ENCODE peak calls at places on chromosomes 6 and 20, in four cellular contexts. X is IMR-90, E is K562, Z is endothelial cell of umbilical vein. M is an unnamed sample.

GRCh38 chr20:44614525-44614924 is 32.1 kb downstream of the PKIG start:
- DNase-seq in E (no peak), Z (no peak), X (no peak), M (no peak)

GRCh38 chr6:139256087-139256486 is 35.7 kb downstream of the TXLNB start:
- DNase-seq in X (peak; percentile 83), E (no peak), Z (no peak), M (no peak)

GRCh38 chr20:43844778-43845614 is 69.7 kb upstream of the TOX2 start:
- DNase-seq in Z (peak; percentile 82), X (peak; percentile 95), E (no peak), M (no peak)

GRCh38 chr6:26555505-26556262 is 17.5 kb downstream of the HMGN4 start:
- DNase-seq in Z (no peak), X (peak; percentile 35), E (no peak), M (no peak)

GRCh38 chr20:21028436-21028835 is 77.7 kb downstream of the LINC00237 start:
- DNase-seq in Z (no peak), E (no peak), X (no peak), M (no peak)

GRCh38 chr20:49936153-49937022 is at the start of gene RNF114:
- DNase-seq in X (peak; percentile 86), E (peak; percentile 99), Z (peak; percentile 83), M (no peak)

GRCh38 chr6:117449549-117450439 is 24.1 kb upstream of the ROS1 start:
- DNase-seq in X (peak; percentile 83), E (peak; percentile 24), Z (peak; percentile 84), M (peak; percentile 12)

GRCh38 chr6:124964084-124964763 is 2.0 kb downstream of the RNF217 start:
- DNase-seq in X (peak; percentile 65), Z (peak; percentile 64), E (peak; percentile 20), M (no peak)

GRCh38 chr20:47620808-47621805 is 119.4 kb downstream of the NCOA3 start:
- DNase-seq in E (no peak), Z (peak; percentile 83), X (peak; percentile 82), M (peak; percentile 32)

GRCh38 chr6:169965657-169966311 is 214.4 kb downstream of the ERMARD start:
- DNase-seq in E (no peak), Z (no peak), X (no peak), M (no peak)

GRCh38 chr6:67219336-67219735 is 1415.7 kb upstream of the ADGRB3 start:
- DNase-seq in X (no peak), Z (no peak), E (no peak), M (no peak)

GRCh38 chr6:136593748-136594490 is 43.7 kb upstream of the MAP7 start:
- DNase-seq in Z (peak; percentile 97), X (peak; percentile 100), E (no peak), M (peak; percentile 94)

DNA sequence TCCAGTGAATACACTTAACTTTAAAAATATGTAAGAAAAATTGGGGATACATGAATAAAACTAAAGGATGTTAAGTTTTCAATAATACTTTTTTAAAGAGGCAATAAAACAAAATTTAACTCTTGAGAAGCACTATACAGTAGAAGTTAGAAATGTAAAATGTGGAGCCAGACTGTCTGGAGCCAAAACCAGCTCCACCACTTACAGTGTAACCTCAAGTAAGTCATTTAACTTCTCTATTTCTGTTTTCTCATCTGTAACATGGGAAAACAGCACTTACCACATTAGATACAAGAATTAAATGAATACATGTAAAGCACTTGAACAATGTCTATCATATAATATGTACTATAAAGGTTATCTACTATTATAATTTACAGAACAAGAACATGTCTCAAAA is 6.7 kb downstream of the ATG5 start:
- DNase-seq in E (no peak), Z (no peak), X (no peak), M (no peak)
- TF ChIP-seq FOS in E (no peak), Z (no peak), X (no peak), M (no peak)

GRCh38 chr6:83707829-83708545 is 914 bp downstream of the SNAP91 start:
- DNase-seq in X (no peak), E (no peak), Z (peak; percentile 5), M (no peak)
- TF ChIP-seq FOS in X (no peak), E (no peak), Z (no peak), M (no peak)

GRCh38 chr6:63574554-63574900 is 2.2 kb downstream of the LOC128125822 start:
- DNase-seq in X (no peak), E (no peak), Z (no peak), M (no peak)

GRCh38 chr6:63576147-63576772 is 4.0 kb downstream of the LOC128125822 start:
- DNase-seq in Z (no peak), X (no peak), E (no peak), M (no peak)

GRCh38 chr6:63579937-63580703 is 7.8 kb downstream of the LOC128125822 start:
- DNase-seq in Z (no peak), X (no peak), E (no peak), M (no peak)

GRCh38 chr6:63578757-63579156 is 6.5 kb downstream of the LOC128125822 start:
- DNase-seq in Z (no peak), X (no peak), E (no peak), M (no peak)

GRCh38 chr6:63576985-63577712 is 4.9 kb downstream of the LOC128125822 start:
- DNase-seq in E (no peak), Z (no peak), X (no peak), M (no peak)
- TF ChIP-seq FOS in E (no peak), Z (no peak), X (no peak), M (no peak)

DNA sequence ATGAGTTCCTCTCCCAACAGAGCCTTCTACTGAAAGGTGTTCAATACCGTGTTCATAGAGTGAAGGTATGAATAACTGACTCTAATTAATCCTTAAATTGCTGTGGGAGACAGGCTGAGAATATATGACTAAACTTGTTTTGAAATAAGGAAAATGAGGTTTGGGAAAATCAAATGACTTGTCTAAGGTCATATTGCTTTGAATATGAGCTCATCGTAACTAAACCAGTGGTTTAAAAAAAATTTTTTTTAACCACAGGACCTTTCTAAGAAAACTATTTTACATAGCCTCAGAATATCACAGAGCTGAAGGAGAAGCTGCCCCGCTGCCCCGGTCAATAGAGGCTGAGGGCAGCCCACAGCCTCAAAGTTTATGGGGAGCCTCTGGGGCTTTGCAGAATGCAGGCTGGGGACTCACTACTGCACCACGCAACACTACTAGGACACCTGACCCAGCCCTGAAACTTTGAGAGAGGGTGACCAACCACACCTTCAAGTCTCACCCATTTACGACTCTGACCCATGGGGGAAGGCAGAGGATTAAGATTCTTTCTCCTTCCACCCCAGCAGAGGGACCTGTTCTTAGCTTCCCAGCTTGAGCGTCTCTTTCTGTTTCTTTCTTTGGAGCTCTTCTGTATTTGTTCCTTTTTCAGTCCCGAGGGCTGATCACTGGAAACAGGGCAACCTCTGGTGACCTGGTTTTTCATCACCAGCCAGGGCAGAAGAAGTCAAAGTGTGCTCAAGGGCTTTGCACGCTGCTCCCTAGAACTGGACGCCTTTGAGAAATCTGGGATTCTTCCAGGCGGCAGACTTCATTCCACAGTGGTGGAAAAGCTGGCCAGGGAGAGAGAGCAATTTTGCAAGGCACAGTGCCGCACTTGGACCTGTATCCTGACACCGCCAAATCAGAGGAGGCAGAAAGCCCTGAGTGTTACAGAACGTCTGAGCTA is 220.2 kb downstream of the ATXN1 start:
- DNase-seq in Z (no peak), E (no peak), X (no peak), M (no peak)
- TF ChIP-seq FOS in Z (no peak), E (no peak), X (no peak), M (no peak)

DNA sequence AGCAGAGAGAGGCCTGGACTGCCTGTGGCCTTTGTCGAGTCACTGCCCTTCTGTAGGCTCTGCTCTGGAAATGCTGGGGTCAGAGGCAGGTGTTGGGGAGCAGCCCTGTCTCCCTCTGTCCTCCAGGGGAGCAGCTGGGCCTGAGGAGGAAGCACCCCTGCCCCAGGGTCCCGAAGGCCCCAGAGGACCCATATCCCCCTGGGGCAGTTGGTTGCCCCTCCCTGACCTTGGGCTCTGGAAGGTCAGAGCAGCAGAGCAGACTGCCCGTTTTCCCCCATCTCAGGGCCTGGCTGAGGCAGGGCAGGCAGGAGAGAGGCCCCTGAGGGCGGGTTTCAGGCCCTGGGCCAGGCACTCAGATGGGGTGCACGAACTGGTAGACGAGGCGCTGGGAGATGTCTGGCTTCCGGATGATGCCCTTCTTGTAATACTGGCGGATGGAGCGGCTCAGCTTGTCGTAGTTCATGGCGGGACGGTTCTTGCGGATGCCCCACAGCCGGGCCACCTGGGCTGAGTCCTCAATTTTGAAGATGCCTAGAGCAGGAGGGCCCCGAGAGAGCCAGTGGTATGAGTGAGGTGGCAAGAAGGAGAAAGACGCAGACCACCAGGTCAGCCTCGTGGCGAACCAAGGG is 18.1 kb downstream of the SPDEF start:
- DNase-seq in Z (no peak), E (no peak), X (no peak), M (no peak)
- TF ChIP-seq FOS in Z (no peak), E (no peak), X (no peak), M (no peak)

GRCh38 chr20:53238121-53238660 is 266.0 kb downstream of the TSHZ2 start:
- DNase-seq in X (no peak), E (no peak), Z (no peak), M (no peak)
- TF ChIP-seq FOS in X (no peak), E (no peak), Z (no peak), M (no peak)

DNA sequence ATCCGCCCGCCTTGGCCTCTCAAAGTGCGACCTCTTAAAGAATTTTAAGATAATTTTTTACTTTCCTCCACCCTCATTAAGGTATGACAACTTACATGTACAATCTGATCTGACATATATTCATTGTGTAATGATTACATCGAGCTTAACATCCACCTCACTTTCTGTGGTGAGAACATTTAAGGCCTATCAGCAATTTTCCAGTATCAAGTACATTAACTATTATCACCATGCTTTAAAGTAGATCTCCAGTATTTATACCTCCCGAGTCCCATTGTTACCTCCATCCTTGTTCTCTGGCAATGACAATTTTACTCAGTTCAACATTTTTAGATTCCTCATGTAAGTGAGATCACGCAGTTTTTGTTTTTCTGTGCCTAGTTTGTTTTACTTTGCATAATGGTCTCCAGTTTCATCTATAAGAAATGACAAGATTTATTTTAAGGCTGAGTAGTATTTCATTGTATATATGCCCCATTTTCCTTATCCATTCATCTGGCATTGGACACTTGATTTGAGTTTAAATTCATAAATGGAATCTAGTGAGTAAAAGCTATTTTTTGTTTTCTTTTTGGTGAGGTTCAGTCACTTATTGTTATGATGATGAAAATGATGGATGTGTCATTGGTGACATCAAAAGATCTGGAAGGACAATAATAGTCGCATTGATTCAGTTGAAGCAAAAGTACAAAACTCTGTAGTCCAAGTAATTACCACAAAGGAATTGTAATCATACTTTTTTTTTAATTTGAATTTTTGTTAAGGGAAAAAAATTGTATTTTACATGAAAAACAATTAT is 87.0 kb downstream of the OR2B2 start:
- DNase-seq in X (no peak), Z (peak; percentile 49), E (no peak), M (no peak)
- TF ChIP-seq FOS in X (no peak), Z (no peak), E (no peak), M (no peak)